ENCODE peak calls at places on chromosomes 12 and 14, in six cellular contexts. M is choroid plexus epithelial cell, P is PC-3, B is fibroblast of villous mesenchyme, J is prostate gland, G is right atrium auricular region. C is an unnamed sample.

GRCh38 chr12:7060353-7060954 is at the start of gene C1S:
- DNase-seq in G (peak), M (peak), J (peak), B (peak), P (peak), C (peak)

GRCh38 chr14:63671987-63672386 is 30.3 kb upstream of the WDR89 start:
- DNase-seq in J (no peak), B (no peak), P (no peak), G (no peak), M (no peak), C (no peak)

GRCh38 chr12:78229491-78230209 is 399.0 kb downstream of the NAV3 start:
- DNase-seq in B (peak), M (peak), J (no peak), G (no peak), P (peak), C (peak)

GRCh38 chr12:102602549-102602948 is 122.2 kb upstream of the IGF1 start:
- DNase-seq in G (no peak), J (no peak), P (no peak), M (no peak), B (no peak), C (no peak)

GRCh38 chr12:57762463-57762862 is 4.4 kb downstream of the CYP27B1 start:
- DNase-seq in P (no peak), G (no peak), J (no peak), M (no peak), B (no peak), C (no peak)

GRCh38 chr12:26010293-26010821 is 51.9 kb downstream of the RASSF8 start:
- DNase-seq in G (no peak), B (no peak), J (no peak), M (no peak), P (peak), C (peak)

GRCh38 chr12:6547987-6548386 is 7.9 kb downstream of the IFFO1 start:
- DNase-seq in B (peak), J (no peak), M (peak), P (peak), G (no peak), C (peak)

GRCh38 chr12:121295746-121296617 is 527 bp downstream of the CAMKK2 start:
- DNase-seq in P (peak), B (peak), G (no peak), M (peak), J (no peak), C (no peak)

GRCh38 chr14:70771781-70772212 is 37.5 kb downstream of the MAP3K9 start:
- DNase-seq in M (peak), J (no peak), G (no peak), P (no peak), B (no peak), C (no peak)

GRCh38 chr12:48671231-48671856 is 10.7 kb downstream of the KANSL2 start:
- DNase-seq in G (no peak), B (no peak), P (peak), M (no peak), J (no peak), C (no peak)

GRCh38 chr14:59037620-59038019 is 150.8 kb upstream of the DAAM1 start:
- DNase-seq in J (no peak), B (no peak), G (no peak), M (no peak), P (no peak), C (no peak)

GRCh38 chr12:59084758-59085383 is 164.6 kb upstream of the LRIG3 start:
- DNase-seq in G (no peak), J (no peak), M (peak), P (no peak), B (peak), C (no peak)

GRCh38 chr14:91968280-91968679 is 20.8 kb upstream of the FBLN5 start:
- DNase-seq in M (no peak), P (no peak), G (no peak), B (no peak), J (no peak), C (no peak)

GRCh38 chr12:574475-575128 is 88.6 kb downstream of the NINJ2 start:
- DNase-seq in G (no peak), J (no peak), M (no peak), P (no peak), B (peak), C (peak)

GRCh38 chr12:53381739-53382630 is 2.0 kb downstream of the SP1 start:
- DNase-seq in G (peak), M (peak), P (peak), B (peak), J (peak), C (peak)

GRCh38 chr12:46300906-46301305 is 32.1 kb upstream of the SLC38A1 start:
- DNase-seq in J (no peak), B (peak), P (no peak), M (peak), G (no peak), C (peak)

GRCh38 chr12:98422809-98423208 is 92.6 kb upstream of the TMPO start:
- DNase-seq in B (no peak), G (no peak), M (no peak), P (peak), J (no peak), C (peak)

GRCh38 chr14:73795466-73795865 is 56.2 kb upstream of the PTGR2 start:
- DNase-seq in M (no peak), G (no peak), J (no peak), P (no peak), B (no peak), C (no peak)

GRCh38 chr12:69613351-69613750 is 2.6 kb upstream of the LRRC10 start:
- DNase-seq in P (no peak), B (no peak), J (no peak), G (no peak), M (no peak), C (no peak)

GRCh38 chr14:66944872-66945271 is 244.4 kb upstream of the GARIN2 start:
- DNase-seq in B (peak), M (peak), G (no peak), P (peak), J (no peak), C (peak)

GRCh38 chr14:106174206-106174605 is 647.8 kb downstream of the TMEM121 start:
- DNase-seq in G (no peak), P (no peak), J (no peak), B (no peak), M (no peak), C (no peak)

GRCh38 chr14:101104485-101104884 is 201.0 kb upstream of the RTL1 start:
- DNase-seq in J (no peak), B (no peak), M (no peak), G (peak), P (no peak), C (no peak)

GRCh38 chr12:106791531-106791930 is 17.0 kb downstream of the RIC8B start:
- DNase-seq in J (no peak), G (no peak), M (no peak), P (no peak), B (no peak), C (no peak)

GRCh38 chr14:21019377-21019776 is 5.5 kb downstream of the NDRG2 start:
- DNase-seq in G (no peak), J (no peak), B (no peak), P (no peak), M (no peak), C (no peak)

GRCh38 chr14:92986254-92987147 is 63.6 kb downstream of the CHGA start:
- DNase-seq in J (peak), P (peak), G (no peak), B (peak), M (peak), C (peak)

GRCh38 chr12:65156366-65156831 is 13.0 kb upstream of the LEMD3 start:
- DNase-seq in G (no peak), J (no peak), B (no peak), M (peak), P (no peak), C (peak)

GRCh38 chr12:118098911-118099671 is 4.7 kb downstream of the VSIG10 start:
- DNase-seq in B (no peak), M (no peak), P (no peak), J (no peak), G (no peak), C (no peak)

GRCh38 chr14:39491134-39491541 is 58.9 kb upstream of the FBXO33 start:
- DNase-seq in J (no peak), P (peak), B (peak), G (no peak), M (peak), C (peak)

GRCh38 chr14:96066976-96067375 is 27.8 kb downstream of the C14orf132 start:
- DNase-seq in M (no peak), B (no peak), P (no peak), G (no peak), J (no peak), C (no peak)

GRCh38 chr12:76240281-76240680 is 107.9 kb downstream of the BBS10 start:
- DNase-seq in B (peak), M (no peak), G (no peak), J (no peak), P (no peak), C (no peak)

GRCh38 chr12:76242813-76243540 is 105.2 kb downstream of the BBS10 start:
- DNase-seq in M (no peak), J (no peak), G (no peak), B (no peak), P (no peak), C (no peak)

GRCh38 chr12:76238688-76239087 is 109.5 kb downstream of the BBS10 start:
- DNase-seq in B (no peak), G (no peak), J (no peak), P (no peak), M (no peak), C (no peak)

GRCh38 chr12:76244298-76244697 is 103.9 kb downstream of the BBS10 start:
- DNase-seq in J (no peak), M (no peak), G (no peak), P (no peak), B (no peak), C (no peak)

DNA sequence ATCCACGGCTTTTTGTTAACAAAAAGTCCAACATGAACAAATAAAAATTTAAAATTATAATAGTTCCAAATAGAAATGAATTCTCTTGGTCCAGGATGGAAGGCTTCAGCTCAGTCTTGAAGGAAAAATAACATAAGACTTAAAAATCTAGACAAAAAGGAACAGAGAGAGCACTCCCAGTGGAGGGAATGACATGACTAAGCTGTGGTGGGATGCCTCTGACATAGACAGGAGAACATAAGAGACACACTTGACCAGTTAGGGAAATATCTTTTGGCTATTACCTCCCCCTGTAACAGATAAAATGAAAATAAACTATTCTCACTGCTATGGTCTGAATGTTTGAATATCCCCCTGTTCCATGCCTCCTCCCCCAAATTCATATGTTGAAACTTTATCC is 106.8 kb downstream of the BBS10 start:
- DNase-seq in J (no peak), P (no peak), M (no peak), G (no peak), B (no peak), C (no peak)
- TF ChIP-seq CTCF in J (no peak), P (no peak), M (peak), G (no peak), B (no peak), C (no peak)

GRCh38 chr14:103432627-103433026 is 47.4 kb downstream of the MARK3 start:
- DNase-seq in M (no peak), P (no peak), G (no peak), J (no peak), B (no peak), C (no peak)
- TF ChIP-seq CTCF in M (no peak), P (no peak), G (no peak), J (no peak), B (no peak), C (no peak)

GRCh38 chr14:30417121-30417520 is 141.8 kb upstream of the G2E3 start:
- DNase-seq in B (no peak), G (no peak), M (peak), J (no peak), P (peak), C (peak)
- TF ChIP-seq CTCF in B (no peak), G (no peak), M (no peak), J (no peak), P (no peak), C (no peak)

GRCh38 chr14:55577229-55577628 is 2.8 kb upstream of the KTN1 start:
- DNase-seq in P (peak), J (no peak), B (peak), G (no peak), M (no peak), C (no peak)
- TF ChIP-seq CTCF in P (no peak), J (no peak), B (no peak), G (no peak), M (no peak), C (no peak)

GRCh38 chr14:68816943-68817430 is 24.1 kb upstream of the ZFP36L1 start:
- DNase-seq in M (no peak), P (no peak), B (no peak), G (peak), J (no peak), C (no peak)
- TF ChIP-seq CTCF in M (no peak), P (peak), B (no peak), G (peak), J (no peak), C (no peak)

C was measured in fibroblast of pulmonary artery.